ENCODE peak calls at places on chromosomes 1 and 21, in seven cellular contexts. One of them, this sample, is unnamed.

GRCh38 chr1:40315795-40316594 is 1.1 kb downstream of the COL9A2 start:
- DNase-seq in cardiac muscle cell: peak; percentile 14
- DNase-seq in MM.1S: no peak
- DNase-seq in brain microvascular endothelial cell: no peak
- DNase-seq in HL-60: no peak
- DNase-seq in pancreas: no peak
- DNase-seq in left ventricle myocardium inferior: no peak
- DNase-seq in this sample: peak; percentile 26

GRCh38 chr1:65431111-65431705 is 10.7 kb downstream of the LEPR start:
- DNase-seq in cardiac muscle cell: peak; percentile 55
- DNase-seq in left ventricle myocardium inferior: no peak
- DNase-seq in brain microvascular endothelial cell: peak; percentile 48
- DNase-seq in MM.1S: peak; percentile 42
- DNase-seq in pancreas: no peak
- DNase-seq in HL-60: no peak
- DNase-seq in this sample: no peak

GRCh38 chr1:154694995-154695394 is 87.0 kb upstream of the ADAR start:
- DNase-seq in HL-60: no peak
- DNase-seq in cardiac muscle cell: no peak
- DNase-seq in pancreas: no peak
- DNase-seq in brain microvascular endothelial cell: no peak
- DNase-seq in left ventricle myocardium inferior: no peak
- DNase-seq in MM.1S: no peak
- DNase-seq in this sample: no peak

GRCh38 chr1:65278344-65279091 is 30.8 kb upstream of the DNAJC6 start:
- DNase-seq in MM.1S: no peak
- DNase-seq in cardiac muscle cell: peak; percentile 68
- DNase-seq in brain microvascular endothelial cell: no peak
- DNase-seq in left ventricle myocardium inferior: no peak
- DNase-seq in HL-60: no peak
- DNase-seq in pancreas: no peak
- DNase-seq in this sample: no peak

GRCh38 chr1:156204686-156205085 is 8.1 kb upstream of the PMF1 start:
- DNase-seq in cardiac muscle cell: no peak
- DNase-seq in pancreas: no peak
- DNase-seq in MM.1S: no peak
- DNase-seq in left ventricle myocardium inferior: no peak
- DNase-seq in brain microvascular endothelial cell: no peak
- DNase-seq in HL-60: no peak
- DNase-seq in this sample: no peak

GRCh38 chr21:27759091-27759659 is 792.3 kb upstream of the ADAMTS5 start:
- DNase-seq in HL-60: no peak
- DNase-seq in MM.1S: no peak
- DNase-seq in cardiac muscle cell: no peak
- DNase-seq in brain microvascular endothelial cell: no peak
- DNase-seq in pancreas: peak; percentile 36
- DNase-seq in left ventricle myocardium inferior: peak; percentile 17
- DNase-seq in this sample: peak; percentile 17

GRCh38 chr21:45032332-45032731 is 42.0 kb upstream of the ADARB1 start:
- DNase-seq in left ventricle myocardium inferior: no peak
- DNase-seq in MM.1S: no peak
- DNase-seq in pancreas: no peak
- DNase-seq in brain microvascular endothelial cell: no peak
- DNase-seq in cardiac muscle cell: no peak
- DNase-seq in HL-60: no peak
- DNase-seq in this sample: no peak

GRCh38 chr1:233432916-233433315 is 105.4 kb downstream of the MAP3K21 start:
- DNase-seq in HL-60: no peak
- DNase-seq in pancreas: no peak
- DNase-seq in left ventricle myocardium inferior: no peak
- DNase-seq in cardiac muscle cell: no peak
- DNase-seq in MM.1S: no peak
- DNase-seq in brain microvascular endothelial cell: no peak
- DNase-seq in this sample: no peak

GRCh38 chr1:41525891-41526587 is 41.6 kb upstream of the EDN2 start:
- DNase-seq in pancreas: no peak
- DNase-seq in cardiac muscle cell: no peak
- DNase-seq in brain microvascular endothelial cell: no peak
- DNase-seq in left ventricle myocardium inferior: no peak
- DNase-seq in MM.1S: no peak
- DNase-seq in HL-60: no peak
- DNase-seq in this sample: no peak

GRCh38 chr1:47592296-47592975 is 154.6 kb downstream of the FOXD2 start:
- DNase-seq in HL-60: no peak
- DNase-seq in MM.1S: no peak
- DNase-seq in pancreas: no peak
- DNase-seq in left ventricle myocardium inferior: no peak
- DNase-seq in brain microvascular endothelial cell: no peak
- DNase-seq in cardiac muscle cell: no peak
- DNase-seq in this sample: no peak

GRCh38 chr1:2271134-2271785 is 43.1 kb downstream of the SKI start:
- DNase-seq in pancreas: peak; percentile 24
- DNase-seq in HL-60: no peak
- DNase-seq in left ventricle myocardium inferior: no peak
- DNase-seq in MM.1S: no peak
- DNase-seq in cardiac muscle cell: no peak
- DNase-seq in brain microvascular endothelial cell: no peak
- DNase-seq in this sample: no peak

GRCh38 chr1:203760506-203760905 is 4.5 kb upstream of the LAX1 start:
- DNase-seq in MM.1S: no peak
- DNase-seq in left ventricle myocardium inferior: no peak
- DNase-seq in brain microvascular endothelial cell: no peak
- DNase-seq in cardiac muscle cell: no peak
- DNase-seq in HL-60: no peak
- DNase-seq in pancreas: no peak
- DNase-seq in this sample: no peak

GRCh38 chr21:41729701-41730368 is 37.0 kb downstream of the RIPK4 start:
- DNase-seq in HL-60: no peak
- DNase-seq in cardiac muscle cell: no peak
- DNase-seq in brain microvascular endothelial cell: no peak
- DNase-seq in MM.1S: no peak
- DNase-seq in left ventricle myocardium inferior: no peak
- DNase-seq in pancreas: no peak
- DNase-seq in this sample: no peak

GRCh38 chr1:32868806-32869455 is 1.8 kb downstream of the FNDC5 start:
- DNase-seq in cardiac muscle cell: no peak
- DNase-seq in pancreas: no peak
- DNase-seq in MM.1S: no peak
- DNase-seq in brain microvascular endothelial cell: no peak
- DNase-seq in HL-60: no peak
- DNase-seq in left ventricle myocardium inferior: no peak
- DNase-seq in this sample: no peak

GRCh38 chr1:156025873-156026272 is 5.1 kb upstream of the SSR2 start:
- DNase-seq in left ventricle myocardium inferior: no peak
- DNase-seq in cardiac muscle cell: peak; percentile 76
- DNase-seq in pancreas: peak; percentile 69
- DNase-seq in HL-60: no peak
- DNase-seq in MM.1S: no peak
- DNase-seq in brain microvascular endothelial cell: peak; percentile 62
- DNase-seq in this sample: peak; percentile 33

GRCh38 chr1:99648107-99648506 is 2.2 kb downstream of the PALMD start:
- DNase-seq in MM.1S: no peak
- DNase-seq in left ventricle myocardium inferior: peak; percentile 73
- DNase-seq in cardiac muscle cell: no peak
- DNase-seq in HL-60: no peak
- DNase-seq in pancreas: no peak
- DNase-seq in brain microvascular endothelial cell: no peak
- DNase-seq in this sample: peak; percentile 84

GRCh38 chr1:25698252-25698651 is 81.7 kb downstream of the MAN1C1 start:
- DNase-seq in MM.1S: no peak
- DNase-seq in cardiac muscle cell: no peak
- DNase-seq in pancreas: no peak
- DNase-seq in HL-60: no peak
- DNase-seq in brain microvascular endothelial cell: peak; percentile 82
- DNase-seq in left ventricle myocardium inferior: no peak
- DNase-seq in this sample: no peak

GRCh38 chr1:9166289-9167235 is 37.7 kb upstream of the GPR157 start:
- DNase-seq in cardiac muscle cell: no peak
- DNase-seq in pancreas: no peak
- DNase-seq in left ventricle myocardium inferior: no peak
- DNase-seq in brain microvascular endothelial cell: peak; percentile 91
- DNase-seq in MM.1S: no peak
- DNase-seq in HL-60: no peak
- DNase-seq in this sample: no peak

GRCh38 chr1:172359531-172359991 is 60.9 kb upstream of the C1orf105 start:
- DNase-seq in cardiac muscle cell: no peak
- DNase-seq in pancreas: no peak
- DNase-seq in brain microvascular endothelial cell: no peak
- DNase-seq in MM.1S: no peak
- DNase-seq in left ventricle myocardium inferior: no peak
- DNase-seq in HL-60: no peak
- DNase-seq in this sample: no peak

GRCh38 chr21:46245213-46245915 is 16.8 kb upstream of the LSS start:
- DNase-seq in brain microvascular endothelial cell: no peak
- DNase-seq in HL-60: no peak
- DNase-seq in left ventricle myocardium inferior: no peak
- DNase-seq in pancreas: no peak
- DNase-seq in MM.1S: no peak
- DNase-seq in cardiac muscle cell: no peak
- DNase-seq in this sample: no peak

GRCh38 chr1:245673920-245674414 is 519.2 kb downstream of the KIF26B start:
- DNase-seq in cardiac muscle cell: no peak
- DNase-seq in brain microvascular endothelial cell: no peak
- DNase-seq in pancreas: no peak
- DNase-seq in MM.1S: peak; percentile 15
- DNase-seq in left ventricle myocardium inferior: no peak
- DNase-seq in HL-60: no peak
- DNase-seq in this sample: no peak

GRCh38 chr21:19640964-19641363 is 1237.4 kb upstream of the TMPRSS15 start:
- DNase-seq in cardiac muscle cell: no peak
- DNase-seq in MM.1S: no peak
- DNase-seq in pancreas: peak; percentile 22
- DNase-seq in HL-60: no peak
- DNase-seq in left ventricle myocardium inferior: no peak
- DNase-seq in brain microvascular endothelial cell: no peak
- DNase-seq in this sample: no peak

GRCh38 chr1:150841626-150842025 is 33.6 kb upstream of the CTSK start:
- DNase-seq in MM.1S: no peak
- DNase-seq in cardiac muscle cell: no peak
- DNase-seq in left ventricle myocardium inferior: no peak
- DNase-seq in pancreas: no peak
- DNase-seq in brain microvascular endothelial cell: no peak
- DNase-seq in HL-60: no peak
- DNase-seq in this sample: no peak

GRCh38 chr1:121483961-121484424 is 299.2 kb downstream of the SRGAP2C start:
- DNase-seq in cardiac muscle cell: no peak
- DNase-seq in left ventricle myocardium inferior: no peak
- DNase-seq in brain microvascular endothelial cell: peak; percentile 66
- DNase-seq in HL-60: peak; percentile 18
- DNase-seq in MM.1S: no peak
- DNase-seq in pancreas: no peak
- DNase-seq in this sample: no peak

GRCh38 chr21:25313891-25314646 is 293.2 kb downstream of the MRPL39 start:
- DNase-seq in HL-60: peak; percentile 11
- DNase-seq in left ventricle myocardium inferior: no peak
- DNase-seq in brain microvascular endothelial cell: peak; percentile 18
- DNase-seq in cardiac muscle cell: peak; percentile 11
- DNase-seq in MM.1S: no peak
- DNase-seq in pancreas: no peak
- DNase-seq in this sample: no peak

GRCh38 chr21:41197582-41197981 is 29.6 kb downstream of the BACE2 start:
- DNase-seq in brain microvascular endothelial cell: no peak
- DNase-seq in left ventricle myocardium inferior: no peak
- DNase-seq in pancreas: no peak
- DNase-seq in cardiac muscle cell: no peak
- DNase-seq in MM.1S: no peak
- DNase-seq in HL-60: no peak
- DNase-seq in this sample: no peak

GRCh38 chr1:23527366-23527765 is 3.7 kb downstream of the E2F2 start:
- DNase-seq in left ventricle myocardium inferior: no peak
- DNase-seq in MM.1S: no peak
- DNase-seq in HL-60: no peak
- DNase-seq in pancreas: no peak
- DNase-seq in brain microvascular endothelial cell: no peak
- DNase-seq in cardiac muscle cell: no peak
- DNase-seq in this sample: no peak
- H3K4me3 ChIP-seq in left ventricle myocardium inferior: no peak overlapping the region
- H3K4me3 ChIP-seq in MM.1S: peak overlapping the region; percentile 95
- H3K4me3 ChIP-seq in HL-60: no peak overlapping the region
- H3K4me3 ChIP-seq in pancreas: no peak overlapping the region
- H3K4me3 ChIP-seq in brain microvascular endothelial cell: no peak overlapping the region
- H3K4me3 ChIP-seq in cardiac muscle cell: no peak overlapping the region
- H3K4me3 ChIP-seq in this sample: no peak overlapping the region

GRCh38 chr21:34595457-34595856 is 19.5 kb downstream of the RCAN1 start:
- DNase-seq in MM.1S: no peak
- DNase-seq in left ventricle myocardium inferior: no peak
- DNase-seq in cardiac muscle cell: no peak
- DNase-seq in brain microvascular endothelial cell: no peak
- DNase-seq in HL-60: no peak
- DNase-seq in pancreas: peak; percentile 68
- DNase-seq in this sample: no peak
- H3K27ac ChIP-seq in MM.1S: no peak overlapping the region
- H3K27ac ChIP-seq in left ventricle myocardium inferior: no peak overlapping the region
- H3K27ac ChIP-seq in cardiac muscle cell: no peak overlapping the region
- H3K27ac ChIP-seq in brain microvascular endothelial cell: no peak overlapping the region
- H3K27ac ChIP-seq in HL-60: no peak overlapping the region
- H3K27ac ChIP-seq in pancreas: peak overlapping the region; percentile 82
- H3K27ac ChIP-seq in this sample: no peak overlapping the region

DNA sequence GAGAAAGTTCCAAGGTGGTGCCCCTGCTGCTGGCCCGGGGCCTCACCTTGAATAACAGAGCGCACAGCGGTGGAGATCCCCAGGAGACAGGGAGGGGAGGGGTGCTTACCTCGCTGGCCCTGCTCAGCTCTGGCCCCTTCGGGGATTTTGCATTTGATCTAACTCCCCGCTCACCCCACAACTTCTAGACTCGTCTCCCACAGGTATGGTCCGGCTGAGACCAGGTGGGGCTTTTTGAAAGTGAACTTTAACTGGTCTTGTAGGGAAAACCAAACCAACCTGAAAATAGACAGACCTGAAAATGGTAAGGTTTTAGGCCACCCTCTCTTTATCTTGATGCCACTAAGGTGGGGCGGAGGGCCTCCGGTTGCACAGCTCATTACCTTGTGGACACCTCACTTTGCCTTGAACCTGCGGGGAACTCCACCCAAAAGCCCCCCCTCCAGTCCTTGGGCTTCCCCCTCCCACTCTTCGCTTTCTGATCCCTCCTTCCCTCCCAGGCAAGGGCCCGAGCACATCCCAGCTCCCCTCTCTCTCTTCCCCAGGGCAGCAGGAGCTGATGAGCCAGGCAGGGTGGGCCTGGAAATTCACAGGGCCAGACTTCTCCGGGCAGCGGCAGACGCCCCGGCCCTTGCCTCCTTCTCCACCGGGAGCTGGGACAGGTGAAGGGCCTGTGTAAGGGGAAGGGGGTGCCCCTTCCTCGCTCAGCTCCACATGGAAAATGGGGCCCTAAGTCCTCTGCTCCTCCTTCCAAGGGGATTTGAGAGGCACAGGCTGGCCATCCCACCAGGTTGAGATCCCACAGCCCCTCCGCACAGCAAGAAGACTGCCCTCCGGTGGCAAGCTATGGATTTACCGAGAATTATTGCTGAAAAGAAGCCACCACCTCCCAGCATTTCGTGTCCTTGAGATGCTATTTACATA is 16.1 kb downstream of the TNFRSF8 start:
- DNase-seq in pancreas: no peak
- DNase-seq in left ventricle myocardium inferior: no peak
- DNase-seq in HL-60: no peak
- DNase-seq in brain microvascular endothelial cell: peak; percentile 43
- DNase-seq in MM.1S: peak; percentile 64
- DNase-seq in cardiac muscle cell: peak; percentile 69
- DNase-seq in this sample: peak; percentile 66
- H3K4me3 ChIP-seq in pancreas: no peak overlapping the region
- H3K4me3 ChIP-seq in left ventricle myocardium inferior: no peak overlapping the region
- H3K4me3 ChIP-seq in HL-60: no peak overlapping the region
- H3K4me3 ChIP-seq in brain microvascular endothelial cell: no peak overlapping the region
- H3K4me3 ChIP-seq in MM.1S: peak overlapping the region; percentile 35
- H3K4me3 ChIP-seq in cardiac muscle cell: no peak overlapping the region
- H3K4me3 ChIP-seq in this sample: no peak overlapping the region

GRCh38 chr1:113782451-113782850 is 23.2 kb upstream of the PHTF1 start:
- DNase-seq in left ventricle myocardium inferior: no peak
- DNase-seq in HL-60: peak; percentile 75
- DNase-seq in MM.1S: no peak
- DNase-seq in pancreas: no peak
- DNase-seq in brain microvascular endothelial cell: no peak
- DNase-seq in cardiac muscle cell: no peak
- DNase-seq in this sample: no peak
- H3K27ac ChIP-seq in left ventricle myocardium inferior: peak overlapping the region; percentile 54
- H3K27ac ChIP-seq in HL-60: peak overlapping the region; percentile 73
- H3K27ac ChIP-seq in MM.1S: peak overlapping the region; percentile 99
- H3K27ac ChIP-seq in pancreas: no peak overlapping the region
- H3K27ac ChIP-seq in brain microvascular endothelial cell: no peak overlapping the region
- H3K27ac ChIP-seq in cardiac muscle cell: no peak overlapping the region
- H3K27ac ChIP-seq in this sample: no peak overlapping the region